ENCODE peak calls at places on chromosomes 12 and 14, in nine cellular contexts. Y is body of pancreas; F is upper lobe of left lung; B is endothelial cell of umbilical vein; P is HCT116; V is CD8-positive, alpha-beta T cell; D is A673; W is IMR-90; Q is cardiac muscle cell. Z is an unnamed sample.

GRCh38 chr12:45994736-45995135 is 4.4 kb upstream of the SCAF11 start:
- DNase-seq in Y (no peak), F (no peak), B (no peak), P (no peak), V (no peak), D (peak; percentile 27), W (no peak), Q (no peak), Z (no peak)

GRCh38 chr12:12267801-12268200 is 957 bp upstream of the LRP6 start:
- DNase-seq in Y (no peak), F (no peak), B (no peak), P (no peak), V (no peak), D (no peak), W (no peak), Q (no peak), Z (peak; percentile 44)

GRCh38 chr12:77152623-77153193 is 87.3 kb upstream of the E2F7 start:
- DNase-seq in Y (no peak), F (no peak), B (peak; percentile 68), P (peak; percentile 22), V (no peak), D (peak; percentile 47), W (peak; percentile 56), Q (peak; percentile 52), Z (no peak)

GRCh38 chr12:121568971-121569808 is 11.6 kb downstream of the KDM2B start:
- DNase-seq in Y (no peak), F (no peak), B (no peak), P (no peak), V (no peak), D (no peak), W (peak; percentile 49), Q (no peak), Z (no peak)

GRCh38 chr14:77243853-77244252 is 27.2 kb downstream of the NGB start:
- DNase-seq in Y (no peak), F (no peak), B (no peak), P (no peak), V (no peak), D (no peak), W (no peak), Q (no peak), Z (no peak)

GRCh38 chr14:65558363-65558762 is 145.8 kb downstream of the FUT8 start:
- DNase-seq in Y (no peak), F (no peak), B (no peak), P (no peak), V (no peak), D (no peak), W (no peak), Q (no peak), Z (no peak)

GRCh38 chr12:127964717-127965116 is 302.3 kb upstream of the TMEM132C start:
- DNase-seq in Y (no peak), F (no peak), B (no peak), P (no peak), V (no peak), D (peak; percentile 30), W (no peak), Q (no peak), Z (no peak)

GRCh38 chr12:116497051-116497529 is 62.1 kb upstream of the MAP1LC3B2 start:
- DNase-seq in Y (no peak), F (peak; percentile 65), B (no peak), P (peak; percentile 74), V (no peak), D (no peak), W (no peak), Q (no peak), Z (peak; percentile 40)

GRCh38 chr14:55446127-55446736 is 5.8 kb upstream of the TBPL2 start:
- DNase-seq in Y (peak; percentile 68), F (no peak), B (peak; percentile 80), P (peak; percentile 76), V (peak; percentile 62), D (peak; percentile 93), W (peak; percentile 86), Q (peak; percentile 93), Z (peak; percentile 78)

GRCh38 chr12:104510145-104510872 is 53.6 kb downstream of the CHST11 start:
- DNase-seq in Y (no peak), F (no peak), B (peak; percentile 11), P (no peak), V (no peak), D (no peak), W (no peak), Q (no peak), Z (no peak)

GRCh38 chr14:77902806-77903205 is 102.9 kb downstream of the ADCK1 start:
- DNase-seq in Y (no peak), F (no peak), B (no peak), P (no peak), V (no peak), D (peak; percentile 18), W (no peak), Q (no peak), Z (no peak)

GRCh38 chr12:123223241-123223668 is 9.7 kb downstream of the MPHOSPH9 start:
- DNase-seq in Y (no peak), F (no peak), B (no peak), P (no peak), V (peak; percentile 73), D (no peak), W (no peak), Q (no peak), Z (no peak)

GRCh38 chr12:80222261-80222660 is 122.9 kb downstream of the OTOGL start:
- DNase-seq in Y (no peak), F (no peak), B (peak; percentile 90), P (no peak), V (no peak), D (peak; percentile 41), W (peak; percentile 27), Q (no peak), Z (no peak)

GRCh38 chr14:76203086-76204001 is 51.6 kb downstream of the GPATCH2L start:
- DNase-seq in Y (no peak), F (no peak), B (peak; percentile 41), P (no peak), V (no peak), D (no peak), W (peak; percentile 100), Q (no peak), Z (no peak)

GRCh38 chr14:33184587-33184986 is 245.9 kb downstream of the NPAS3 start:
- DNase-seq in Y (no peak), F (no peak), B (peak; percentile 14), P (no peak), V (no peak), D (peak; percentile 32), W (no peak), Q (no peak), Z (peak; percentile 20)

GRCh38 chr12:209246-209645 is 4.7 kb downstream of the SLC6A12 start:
- DNase-seq in Y (no peak), F (no peak), B (no peak), P (no peak), V (no peak), D (no peak), W (no peak), Q (no peak), Z (no peak)

GRCh38 chr12:57623385-57623784 is 9.6 kb downstream of the B4GALNT1 start:
- DNase-seq in Y (no peak), F (no peak), B (no peak), P (no peak), V (no peak), D (no peak), W (no peak), Q (no peak), Z (no peak)
- H3K27me3 ChIP-seq in Y (peaks cover 28% of the 10 kb centered on the region), F (peaks cover 11% of the 10 kb centered on the region), B (peaks cover 64% of the 10 kb centered on the region), P (peaks cover 4% of the 10 kb centered on the region), V (peaks cover 69% of the 10 kb centered on the region), D (peaks cover 13% of the 10 kb centered on the region), W (peaks cover 71% of the 10 kb centered on the region), Q (peaks cover 100% of the 10 kb centered on the region), Z (no peaks in the 10 kb centered on the region)

DNA sequence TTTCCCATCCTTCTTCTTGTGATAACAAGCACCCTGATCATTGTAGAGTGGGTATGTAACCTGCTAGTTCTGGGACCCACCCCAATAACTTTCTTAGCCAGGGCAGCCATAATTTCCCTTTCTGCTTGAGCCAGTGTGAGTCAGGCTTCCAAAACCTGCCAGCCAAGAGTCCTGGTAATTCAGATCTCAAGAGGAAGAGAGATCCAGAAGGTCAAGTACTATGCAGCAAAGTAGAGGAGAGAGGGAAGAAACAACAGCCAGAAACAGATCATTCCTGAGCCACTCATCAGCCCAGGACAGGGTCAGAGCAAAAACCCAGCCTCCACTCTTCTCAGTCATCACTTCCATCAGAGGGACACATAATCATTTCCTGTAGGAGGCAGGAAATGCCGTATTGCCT is 182.0 kb downstream of the DICER1 start:
- DNase-seq in Y (no peak), F (no peak), B (peak; percentile 2), P (no peak), V (no peak), D (no peak), W (no peak), Q (no peak), Z (no peak)
- H3K27ac ChIP-seq in Y (no peak overlapping the region), F (no peak overlapping the region), B (no peak overlapping the region), P (no peak overlapping the region), V (no peak overlapping the region), D (no peak overlapping the region), W (no peak overlapping the region), Q (no peak overlapping the region), Z (no peak overlapping the region)

GRCh38 chr14:88323520-88324199 is 591 bp upstream of the KCNK10 start:
- DNase-seq in Y (no peak), F (peak; percentile 86), B (no peak), P (no peak), V (no peak), D (peak; percentile 36), W (peak; percentile 1), Q (peak; percentile 65), Z (peak; percentile 57)

GRCh38 chr14:88323086-88323519 is at the start of gene KCNK10:
- DNase-seq in Y (no peak), F (no peak), B (no peak), P (no peak), V (no peak), D (peak; percentile 14), W (no peak), Q (no peak), Z (no peak)

GRCh38 chr14:88326352-88327103 is 3.5 kb upstream of the KCNK10 start:
- DNase-seq in Y (no peak), F (peak; percentile 52), B (no peak), P (no peak), V (no peak), D (no peak), W (no peak), Q (peak; percentile 30), Z (no peak)

GRCh38 chr14:88325883-88326282 is 2.8 kb upstream of the KCNK10 start:
- DNase-seq in Y (no peak), F (no peak), B (no peak), P (no peak), V (no peak), D (no peak), W (no peak), Q (no peak), Z (no peak)

GRCh38 chr14:88327497-88327896 is 4.4 kb upstream of the KCNK10 start:
- DNase-seq in Y (no peak), F (no peak), B (no peak), P (no peak), V (no peak), D (no peak), W (no peak), Q (no peak), Z (no peak)
- H3K27me3 ChIP-seq in Y (peaks cover 24% of the 10 kb centered on the region), F (peaks cover 3% of the 10 kb centered on the region), B (peaks cover 35% of the 10 kb centered on the region), P (peaks cover 35% of the 10 kb centered on the region), V (peaks cover 4% of the 10 kb centered on the region), D (peaks cover 87% of the 10 kb centered on the region), W (peaks cover 45% of the 10 kb centered on the region), Q (peaks cover 99% of the 10 kb centered on the region), Z (peaks cover 42% of the 10 kb centered on the region)

DNA sequence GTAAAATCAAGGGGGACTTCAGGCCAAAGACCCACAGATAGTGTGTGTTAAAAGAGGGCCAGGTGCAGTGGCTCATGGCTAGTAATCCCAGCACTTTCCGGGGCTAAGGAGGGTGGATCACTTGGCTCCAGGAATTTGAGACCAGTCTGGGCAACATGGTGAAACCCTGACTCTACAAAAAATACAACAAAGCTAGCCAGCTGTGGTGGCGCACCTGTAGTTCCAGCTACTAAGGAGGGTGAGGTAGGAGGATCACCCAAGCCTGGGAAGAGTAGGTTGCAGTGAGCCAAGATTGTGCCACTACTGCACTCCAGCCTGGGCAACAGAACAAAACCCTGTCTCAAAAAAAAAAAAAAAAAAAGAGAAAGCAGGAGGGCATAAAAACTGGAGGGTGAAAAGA is 8.5 kb downstream of the VCPKMT start:
- DNase-seq in Y (no peak), F (no peak), B (no peak), P (no peak), V (no peak), D (no peak), W (no peak), Q (no peak), Z (no peak)
- H3K27ac ChIP-seq in Y (peak overlapping the region; percentile 65), F (peak overlapping the region; percentile 28), B (no peak overlapping the region), P (no peak overlapping the region), V (no peak overlapping the region), D (no peak overlapping the region), W (no peak overlapping the region), Q (peak overlapping the region; percentile 38), Z (no peak overlapping the region)

Z was measured in WERI-Rb-1.